ENCODE peak calls at places on chromosome 4, in four cellular contexts. Q, V, M and A are unnamed samples.
A peak's percentile ranks its signal among the peaks of the same experiment; 100 is the strongest.

GRCh38 chr4:122003335-122003734 is 51.5 kb upstream of the TRPC3 start:
- DNase-seq in Q (peak; percentile 60), V (peak; percentile 4), M (peak; percentile 44), A (no peak)

GRCh38 chr4:70932984-70933383 is 30.8 kb downstream of the MOB1B start:
- DNase-seq in Q (no peak), V (no peak), M (no peak), A (no peak)

GRCh38 chr4:160038560-160038959 is 935.7 kb downstream of the RAPGEF2 start:
- DNase-seq in Q (no peak), V (no peak), M (peak; percentile 32), A (no peak)

GRCh38 chr4:73609688-73610087 is 10.5 kb downstream of the RASSF6 start:
- DNase-seq in Q (no peak), V (no peak), M (peak; percentile 28), A (no peak)

GRCh38 chr4:117154251-117154650 is 68.9 kb upstream of the TRAM1L1 start:
- DNase-seq in Q (no peak), V (no peak), M (no peak), A (no peak)

GRCh38 chr4:70505152-70505748 is 13.1 kb upstream of the AMTN start:
- DNase-seq in Q (peak; percentile 43), V (peak; percentile 17), M (peak; percentile 81), A (peak; percentile 59)

GRCh38 chr4:147975902-147976301 is 244.0 kb downstream of the ARHGAP10 start:
- DNase-seq in Q (no peak), V (no peak), M (no peak), A (no peak)

GRCh38 chr4:157057187-157057586 is 18.8 kb upstream of the GLRB start:
- DNase-seq in Q (no peak), V (no peak), M (no peak), A (no peak)

GRCh38 chr4:41095973-41096372 is 118.4 kb downstream of the APBB2 start:
- DNase-seq in Q (no peak), V (no peak), M (no peak), A (no peak)

GRCh38 chr4:140085062-140085622 is 68.8 kb downstream of the MAML3 start:
- DNase-seq in Q (no peak), V (no peak), M (peak; percentile 80), A (no peak)

GRCh38 chr4:39786838-39787237 is 88.9 kb downstream of the UBE2K start:
- DNase-seq in Q (no peak), V (no peak), M (no peak), A (no peak)

GRCh38 chr4:147511005-147511660 is 30.2 kb downstream of the EDNRA start:
- DNase-seq in Q (peak; percentile 16), V (no peak), M (no peak), A (no peak)

GRCh38 chr4:153393397-153393796 is 48.9 kb downstream of the MND1 start:
- DNase-seq in Q (no peak), V (no peak), M (peak; percentile 19), A (peak; percentile 93)

GRCh38 chr4:66187175-66187720 is 517.0 kb upstream of the EPHA5 start:
- DNase-seq in Q (no peak), V (no peak), M (no peak), A (no peak)

GRCh38 chr4:64883087-64883926 is 474.1 kb upstream of the TECRL start:
- DNase-seq in Q (no peak), V (no peak), M (no peak), A (no peak)

GRCh38 chr4:170090667-170091052 is 904 bp upstream of the AADAT start:
- DNase-seq in Q (peak; percentile 16), V (no peak), M (peak; percentile 40), A (no peak)

GRCh38 chr4:185700048-185700447 is 111.9 kb downstream of the SORBS2 start:
- DNase-seq in Q (peak; percentile 33), V (no peak), M (peak; percentile 16), A (peak; percentile 44)
- H3K27ac ChIP-seq in Q (no peak overlapping the region), V (no peak overlapping the region), M (no peak overlapping the region), A (peak overlapping the region; percentile 40)

GRCh38 chr4:1578968-1579833 is 104.9 kb downstream of the FAM53A start:
- DNase-seq in Q (peak; percentile 91), V (peak; percentile 17), M (peak; percentile 69), A (peak; percentile 70)
- TF ChIP-seq CTCF in Q (peak; percentile 58), V (peak; percentile 26), M (peak; percentile 47), A (no peak)

DNA sequence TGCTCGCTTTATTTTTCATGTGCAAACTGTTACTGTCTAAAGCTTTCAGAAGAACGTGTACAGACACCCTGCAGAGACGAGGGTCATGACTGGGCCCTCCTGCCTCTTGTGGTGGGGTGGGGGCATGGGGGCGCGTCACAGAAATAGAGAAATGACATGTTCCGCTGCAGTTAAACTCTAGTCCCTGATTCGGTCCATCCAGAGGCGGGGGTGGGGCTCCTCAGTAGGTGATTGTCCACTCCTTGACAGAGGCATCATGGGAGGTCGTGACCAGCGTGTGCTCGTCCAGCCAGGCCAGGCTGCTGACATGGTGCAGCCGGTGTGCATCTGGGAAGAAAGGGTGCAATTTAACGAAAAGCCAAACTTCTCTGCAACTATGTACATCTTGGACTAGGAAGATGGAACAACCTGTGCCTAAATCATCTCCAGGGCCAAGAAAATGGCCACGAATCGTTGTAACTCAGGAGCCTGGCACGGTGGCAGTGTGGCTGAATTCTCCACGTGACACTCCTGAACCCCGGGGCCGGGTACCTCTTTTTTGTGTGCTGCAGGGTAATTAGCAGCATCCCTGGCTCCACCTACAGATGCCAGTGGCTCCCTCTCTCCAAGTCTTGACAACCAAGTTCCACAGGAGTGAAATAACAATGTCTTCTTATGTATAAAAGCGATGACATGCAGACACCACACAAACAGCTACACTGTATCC is 41.3 kb downstream of the WDR1 start:
- DNase-seq in Q (no peak), V (no peak), M (no peak), A (no peak)
- H3K27ac ChIP-seq in Q (no peak overlapping the region), V (no peak overlapping the region), M (no peak overlapping the region), A (no peak overlapping the region)

GRCh38 chr4:22645481-22646182 is 47.1 kb upstream of the GBA3 start:
- DNase-seq in Q (no peak), V (no peak), M (no peak), A (no peak)

GRCh38 chr4:22643952-22644351 is 48.8 kb upstream of the GBA3 start:
- DNase-seq in Q (no peak), V (no peak), M (no peak), A (no peak)
- TF ChIP-seq CTCF in Q (no peak), V (no peak), M (no peak), A (no peak)

GRCh38 chr4:35520059-35520458 is 724.3 kb downstream of the ARAP2 start:
- DNase-seq in Q (no peak), V (peak; percentile 25), M (peak; percentile 48), A (no peak)

GRCh38 chr4:35526456-35526855 is 717.9 kb downstream of the ARAP2 start:
- DNase-seq in Q (no peak), V (no peak), M (no peak), A (no peak)

GRCh38 chr4:35521682-35522081 is 722.6 kb downstream of the ARAP2 start:
- DNase-seq in Q (no peak), V (no peak), M (no peak), A (no peak)

GRCh38 chr4:35525192-35525978 is 718.9 kb downstream of the ARAP2 start:
- DNase-seq in Q (no peak), V (no peak), M (peak; percentile 2), A (no peak)
- H3K27ac ChIP-seq in Q (no peak overlapping the region), V (no peak overlapping the region), M (no peak overlapping the region), A (no peak overlapping the region)

GRCh38 chr4:183011213-183011907 is 87.7 kb upstream of the WWC2 start:
- DNase-seq in Q (no peak), V (no peak), M (peak; percentile 29), A (no peak)

GRCh38 chr4:183017962-183018361 is 81.1 kb upstream of the WWC2 start:
- DNase-seq in Q (no peak), V (no peak), M (no peak), A (no peak)

GRCh38 chr4:183008492-183008891 is 90.6 kb upstream of the WWC2 start:
- DNase-seq in Q (no peak), V (no peak), M (no peak), A (no peak)

GRCh38 chr4:183014361-183015084 is 84.5 kb upstream of the WWC2 start:
- DNase-seq in Q (no peak), V (no peak), M (no peak), A (no peak)

DNA sequence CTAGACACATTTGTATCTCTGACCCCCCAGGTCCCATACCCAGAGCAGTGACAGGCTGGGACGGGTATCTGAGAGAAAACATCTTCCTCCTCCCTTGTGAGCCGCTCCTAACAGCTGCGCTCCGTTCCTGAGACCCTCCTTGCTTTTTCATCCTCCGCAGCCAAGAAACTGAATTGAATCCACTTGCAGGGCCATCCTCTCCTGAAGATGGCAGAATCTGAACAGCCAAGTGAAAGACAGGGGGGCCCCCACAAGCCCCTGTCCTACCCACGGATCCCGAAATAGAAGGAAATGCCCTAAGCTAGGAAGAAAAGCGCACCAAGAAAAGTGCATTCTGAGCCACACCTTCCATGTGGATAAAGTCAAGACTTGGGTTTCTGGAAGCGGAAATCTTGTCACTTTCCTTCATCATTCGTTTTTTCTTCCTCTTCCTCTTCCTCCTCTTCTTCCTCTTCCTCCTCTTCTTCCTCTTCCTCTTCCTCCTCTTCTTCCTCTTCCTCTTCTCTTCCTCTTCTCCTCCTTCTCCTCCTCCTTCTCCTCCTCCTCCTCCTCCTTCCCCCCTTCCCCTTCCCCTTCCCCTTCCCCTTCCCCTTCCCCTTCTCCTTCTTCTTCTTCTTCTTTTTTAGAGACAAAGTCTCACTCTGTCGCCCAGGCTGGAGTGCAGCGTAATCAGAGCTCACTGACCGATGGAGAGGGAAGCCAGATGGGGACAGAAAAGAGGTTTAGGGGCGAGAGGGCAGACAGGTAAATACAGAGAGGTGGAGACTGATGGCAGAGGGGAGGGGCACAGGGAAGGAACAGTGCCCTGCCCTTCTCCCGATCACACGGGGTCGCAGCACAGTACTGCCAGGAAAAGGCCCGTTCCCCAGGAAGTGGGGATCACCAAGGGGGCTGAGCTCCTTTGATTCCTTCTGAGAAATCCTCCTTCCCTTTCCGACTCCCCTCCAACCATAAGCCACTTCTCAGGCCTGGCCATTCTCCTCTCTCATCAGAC is 85.9 kb upstream of the WWC2 start:
- DNase-seq in Q (no peak), V (no peak), M (no peak), A (no peak)
- TF ChIP-seq CTCF in Q (no peak), V (no peak), M (no peak), A (no peak)

GRCh38 chr4:107655289-107655688 is 64.7 kb downstream of the PAPSS1 start:
- DNase-seq in Q (no peak), V (no peak), M (no peak), A (no peak)
- H3K27ac ChIP-seq in Q (no peak overlapping the region), V (no peak overlapping the region), M (no peak overlapping the region), A (no peak overlapping the region)

GRCh38 chr4:144580421-144580820 is 65.5 kb upstream of the HHIP start:
- DNase-seq in Q (no peak), V (no peak), M (peak; percentile 58), A (no peak)

GRCh38 chr4:144583658-144584057 is 62.3 kb upstream of the HHIP start:
- DNase-seq in Q (no peak), V (no peak), M (peak; percentile 68), A (no peak)

GRCh38 chr4:144582975-144583374 is 63.0 kb upstream of the HHIP start:
- DNase-seq in Q (no peak), V (no peak), M (peak; percentile 82), A (no peak)

GRCh38 chr4:144582105-144582850 is 63.7 kb upstream of the HHIP start:
- DNase-seq in Q (no peak), V (no peak), M (peak; percentile 93), A (no peak)

GRCh38 chr4:144584428-144584827 is 61.5 kb upstream of the HHIP start:
- DNase-seq in Q (no peak), V (no peak), M (no peak), A (no peak)
- TF ChIP-seq CTCF in Q (no peak), V (no peak), M (no peak), A (no peak)